ENCODE peak calls at places on chromosomes 2 and 18, in ten cellular contexts. One of them, this sample, is unnamed.

GRCh38 chr2:36403675-36404230 is 48.2 kb downstream of the CRIM1 start:
- DNase-seq in activated T-cell treated with anti-CD3 and anti-CD28 coated beads, Interleukin-2, amount 50 U/mL, for 1 hour: no peak
- DNase-seq in stimulated activated CD8-positive, alpha-beta memory T cell treated with anti-CD3 and anti-CD28 coated beads, Interleukin-7, amount 100 ng/mL, for 24 hours: no peak
- DNase-seq in activated CD8-positive, alpha-beta T cell treated with anti-CD3 and anti-CD28 coated beads for 36 hours: peak
- DNase-seq in heart left ventricle: no peak
- DNase-seq in transverse colon: no peak
- DNase-seq in thoracic aorta: no peak
- DNase-seq in RWPE2: no peak
- DNase-seq in left ventricle myocardium inferior: no peak
- DNase-seq in NCI-H2081: no peak
- DNase-seq in this sample: no peak

GRCh38 chr2:234258562-234259141 is 208.2 kb downstream of the SPP2 start:
- DNase-seq in left ventricle myocardium inferior: no peak
- DNase-seq in activated CD8-positive, alpha-beta T cell treated with anti-CD3 and anti-CD28 coated beads for 36 hours: peak
- DNase-seq in stimulated activated CD8-positive, alpha-beta memory T cell treated with anti-CD3 and anti-CD28 coated beads, Interleukin-7, amount 100 ng/mL, for 24 hours: no peak
- DNase-seq in thoracic aorta: no peak
- DNase-seq in transverse colon: no peak
- DNase-seq in activated T-cell treated with anti-CD3 and anti-CD28 coated beads, Interleukin-2, amount 50 U/mL, for 1 hour: no peak
- DNase-seq in heart left ventricle: no peak
- DNase-seq in RWPE2: peak
- DNase-seq in NCI-H2081: no peak
- DNase-seq in this sample: no peak

GRCh38 chr2:14716319-14716718 is 83.8 kb downstream of the LRATD1 start:
- DNase-seq in transverse colon: no peak
- DNase-seq in left ventricle myocardium inferior: no peak
- DNase-seq in RWPE2: no peak
- DNase-seq in heart left ventricle: no peak
- DNase-seq in NCI-H2081: no peak
- DNase-seq in thoracic aorta: no peak
- DNase-seq in activated T-cell treated with anti-CD3 and anti-CD28 coated beads, Interleukin-2, amount 50 U/mL, for 1 hour: no peak
- DNase-seq in activated CD8-positive, alpha-beta T cell treated with anti-CD3 and anti-CD28 coated beads for 36 hours: no peak
- DNase-seq in stimulated activated CD8-positive, alpha-beta memory T cell treated with anti-CD3 and anti-CD28 coated beads, Interleukin-7, amount 100 ng/mL, for 24 hours: no peak
- DNase-seq in this sample: no peak

GRCh38 chr2:100554788-100555407 is 7.9 kb upstream of the PDCL3 start:
- DNase-seq in transverse colon: peak
- DNase-seq in heart left ventricle: no peak
- DNase-seq in thoracic aorta: no peak
- DNase-seq in NCI-H2081: no peak
- DNase-seq in left ventricle myocardium inferior: no peak
- DNase-seq in stimulated activated CD8-positive, alpha-beta memory T cell treated with anti-CD3 and anti-CD28 coated beads, Interleukin-7, amount 100 ng/mL, for 24 hours: no peak
- DNase-seq in activated CD8-positive, alpha-beta T cell treated with anti-CD3 and anti-CD28 coated beads for 36 hours: peak
- DNase-seq in activated T-cell treated with anti-CD3 and anti-CD28 coated beads, Interleukin-2, amount 50 U/mL, for 1 hour: peak
- DNase-seq in RWPE2: no peak
- DNase-seq in this sample: peak

GRCh38 chr2:19711470-19712372 is 190.1 kb downstream of the TTC32 start:
- DNase-seq in activated T-cell treated with anti-CD3 and anti-CD28 coated beads, Interleukin-2, amount 50 U/mL, for 1 hour: no peak
- DNase-seq in heart left ventricle: peak
- DNase-seq in transverse colon: peak
- DNase-seq in left ventricle myocardium inferior: no peak
- DNase-seq in NCI-H2081: peak
- DNase-seq in activated CD8-positive, alpha-beta T cell treated with anti-CD3 and anti-CD28 coated beads for 36 hours: no peak
- DNase-seq in RWPE2: no peak
- DNase-seq in stimulated activated CD8-positive, alpha-beta memory T cell treated with anti-CD3 and anti-CD28 coated beads, Interleukin-7, amount 100 ng/mL, for 24 hours: no peak
- DNase-seq in thoracic aorta: peak
- DNase-seq in this sample: no peak

GRCh38 chr2:112850588-112850987 is 14.0 kb upstream of the IL1B start:
- DNase-seq in activated T-cell treated with anti-CD3 and anti-CD28 coated beads, Interleukin-2, amount 50 U/mL, for 1 hour: no peak
- DNase-seq in thoracic aorta: no peak
- DNase-seq in activated CD8-positive, alpha-beta T cell treated with anti-CD3 and anti-CD28 coated beads for 36 hours: no peak
- DNase-seq in left ventricle myocardium inferior: no peak
- DNase-seq in stimulated activated CD8-positive, alpha-beta memory T cell treated with anti-CD3 and anti-CD28 coated beads, Interleukin-7, amount 100 ng/mL, for 24 hours: no peak
- DNase-seq in NCI-H2081: no peak
- DNase-seq in transverse colon: no peak
- DNase-seq in heart left ventricle: no peak
- DNase-seq in RWPE2: no peak
- DNase-seq in this sample: no peak

GRCh38 chr2:188181884-188182283 is 109.8 kb upstream of the GULP1 start:
- DNase-seq in stimulated activated CD8-positive, alpha-beta memory T cell treated with anti-CD3 and anti-CD28 coated beads, Interleukin-7, amount 100 ng/mL, for 24 hours: no peak
- DNase-seq in left ventricle myocardium inferior: no peak
- DNase-seq in transverse colon: no peak
- DNase-seq in thoracic aorta: no peak
- DNase-seq in activated T-cell treated with anti-CD3 and anti-CD28 coated beads, Interleukin-2, amount 50 U/mL, for 1 hour: no peak
- DNase-seq in RWPE2: no peak
- DNase-seq in activated CD8-positive, alpha-beta T cell treated with anti-CD3 and anti-CD28 coated beads for 36 hours: no peak
- DNase-seq in heart left ventricle: no peak
- DNase-seq in NCI-H2081: no peak
- DNase-seq in this sample: no peak

GRCh38 chr2:63856302-63856600 is 14.6 kb downstream of the UGP2 start:
- DNase-seq in activated T-cell treated with anti-CD3 and anti-CD28 coated beads, Interleukin-2, amount 50 U/mL, for 1 hour: peak
- DNase-seq in RWPE2: no peak
- DNase-seq in activated CD8-positive, alpha-beta T cell treated with anti-CD3 and anti-CD28 coated beads for 36 hours: peak
- DNase-seq in NCI-H2081: no peak
- DNase-seq in heart left ventricle: no peak
- DNase-seq in thoracic aorta: no peak
- DNase-seq in left ventricle myocardium inferior: no peak
- DNase-seq in stimulated activated CD8-positive, alpha-beta memory T cell treated with anti-CD3 and anti-CD28 coated beads, Interleukin-7, amount 100 ng/mL, for 24 hours: no peak
- DNase-seq in transverse colon: no peak
- DNase-seq in this sample: peak

GRCh38 chr2:118255301-118255700 is 167.0 kb downstream of the INSIG2 start:
- DNase-seq in heart left ventricle: no peak
- DNase-seq in left ventricle myocardium inferior: no peak
- DNase-seq in NCI-H2081: no peak
- DNase-seq in transverse colon: no peak
- DNase-seq in activated T-cell treated with anti-CD3 and anti-CD28 coated beads, Interleukin-2, amount 50 U/mL, for 1 hour: no peak
- DNase-seq in activated CD8-positive, alpha-beta T cell treated with anti-CD3 and anti-CD28 coated beads for 36 hours: no peak
- DNase-seq in stimulated activated CD8-positive, alpha-beta memory T cell treated with anti-CD3 and anti-CD28 coated beads, Interleukin-7, amount 100 ng/mL, for 24 hours: no peak
- DNase-seq in RWPE2: no peak
- DNase-seq in thoracic aorta: no peak
- DNase-seq in this sample: no peak

GRCh38 chr2:75647771-75648170 is 1.2 kb downstream of the MRPL19 start:
- DNase-seq in thoracic aorta: no peak
- DNase-seq in left ventricle myocardium inferior: no peak
- DNase-seq in activated CD8-positive, alpha-beta T cell treated with anti-CD3 and anti-CD28 coated beads for 36 hours: peak
- DNase-seq in activated T-cell treated with anti-CD3 and anti-CD28 coated beads, Interleukin-2, amount 50 U/mL, for 1 hour: no peak
- DNase-seq in NCI-H2081: no peak
- DNase-seq in stimulated activated CD8-positive, alpha-beta memory T cell treated with anti-CD3 and anti-CD28 coated beads, Interleukin-7, amount 100 ng/mL, for 24 hours: no peak
- DNase-seq in heart left ventricle: no peak
- DNase-seq in transverse colon: no peak
- DNase-seq in RWPE2: no peak
- DNase-seq in this sample: no peak

GRCh38 chr2:232354069-232354468 is 24.5 kb upstream of the ALPP start:
- DNase-seq in stimulated activated CD8-positive, alpha-beta memory T cell treated with anti-CD3 and anti-CD28 coated beads, Interleukin-7, amount 100 ng/mL, for 24 hours: no peak
- DNase-seq in RWPE2: peak
- DNase-seq in transverse colon: no peak
- DNase-seq in heart left ventricle: no peak
- DNase-seq in left ventricle myocardium inferior: no peak
- DNase-seq in activated CD8-positive, alpha-beta T cell treated with anti-CD3 and anti-CD28 coated beads for 36 hours: no peak
- DNase-seq in activated T-cell treated with anti-CD3 and anti-CD28 coated beads, Interleukin-2, amount 50 U/mL, for 1 hour: no peak
- DNase-seq in thoracic aorta: no peak
- DNase-seq in NCI-H2081: no peak
- DNase-seq in this sample: no peak

GRCh38 chr2:138324068-138324771 is 177.3 kb upstream of the SPOPL start:
- DNase-seq in activated T-cell treated with anti-CD3 and anti-CD28 coated beads, Interleukin-2, amount 50 U/mL, for 1 hour: no peak
- DNase-seq in activated CD8-positive, alpha-beta T cell treated with anti-CD3 and anti-CD28 coated beads for 36 hours: no peak
- DNase-seq in stimulated activated CD8-positive, alpha-beta memory T cell treated with anti-CD3 and anti-CD28 coated beads, Interleukin-7, amount 100 ng/mL, for 24 hours: no peak
- DNase-seq in heart left ventricle: no peak
- DNase-seq in NCI-H2081: no peak
- DNase-seq in RWPE2: no peak
- DNase-seq in thoracic aorta: no peak
- DNase-seq in left ventricle myocardium inferior: no peak
- DNase-seq in transverse colon: no peak
- DNase-seq in this sample: no peak

GRCh38 chr2:74835831-74836674 is 2.1 kb downstream of the HK2 start:
- DNase-seq in transverse colon: no peak
- DNase-seq in heart left ventricle: no peak
- DNase-seq in activated T-cell treated with anti-CD3 and anti-CD28 coated beads, Interleukin-2, amount 50 U/mL, for 1 hour: no peak
- DNase-seq in RWPE2: no peak
- DNase-seq in thoracic aorta: no peak
- DNase-seq in stimulated activated CD8-positive, alpha-beta memory T cell treated with anti-CD3 and anti-CD28 coated beads, Interleukin-7, amount 100 ng/mL, for 24 hours: no peak
- DNase-seq in NCI-H2081: peak
- DNase-seq in activated CD8-positive, alpha-beta T cell treated with anti-CD3 and anti-CD28 coated beads for 36 hours: no peak
- DNase-seq in left ventricle myocardium inferior: no peak
- DNase-seq in this sample: peak

GRCh38 chr2:43266692-43267091 is 40.3 kb upstream of the ZFP36L2 start:
- DNase-seq in activated CD8-positive, alpha-beta T cell treated with anti-CD3 and anti-CD28 coated beads for 36 hours: no peak
- DNase-seq in RWPE2: no peak
- DNase-seq in stimulated activated CD8-positive, alpha-beta memory T cell treated with anti-CD3 and anti-CD28 coated beads, Interleukin-7, amount 100 ng/mL, for 24 hours: no peak
- DNase-seq in thoracic aorta: no peak
- DNase-seq in left ventricle myocardium inferior: peak
- DNase-seq in activated T-cell treated with anti-CD3 and anti-CD28 coated beads, Interleukin-2, amount 50 U/mL, for 1 hour: no peak
- DNase-seq in transverse colon: peak
- DNase-seq in heart left ventricle: peak
- DNase-seq in NCI-H2081: no peak
- DNase-seq in this sample: no peak

GRCh38 chr18:49904871-49905555 is 91.7 kb upstream of the ACAA2 start:
- DNase-seq in left ventricle myocardium inferior: no peak
- DNase-seq in activated T-cell treated with anti-CD3 and anti-CD28 coated beads, Interleukin-2, amount 50 U/mL, for 1 hour: no peak
- DNase-seq in transverse colon: no peak
- DNase-seq in stimulated activated CD8-positive, alpha-beta memory T cell treated with anti-CD3 and anti-CD28 coated beads, Interleukin-7, amount 100 ng/mL, for 24 hours: no peak
- DNase-seq in NCI-H2081: no peak
- DNase-seq in activated CD8-positive, alpha-beta T cell treated with anti-CD3 and anti-CD28 coated beads for 36 hours: no peak
- DNase-seq in thoracic aorta: no peak
- DNase-seq in heart left ventricle: no peak
- DNase-seq in RWPE2: no peak
- DNase-seq in this sample: no peak

GRCh38 chr2:242030226-242030575 is 160.7 kb downstream of the RTP5 start:
- DNase-seq in left ventricle myocardium inferior: no peak
- DNase-seq in NCI-H2081: no peak
- DNase-seq in activated CD8-positive, alpha-beta T cell treated with anti-CD3 and anti-CD28 coated beads for 36 hours: no peak
- DNase-seq in transverse colon: no peak
- DNase-seq in activated T-cell treated with anti-CD3 and anti-CD28 coated beads, Interleukin-2, amount 50 U/mL, for 1 hour: peak
- DNase-seq in stimulated activated CD8-positive, alpha-beta memory T cell treated with anti-CD3 and anti-CD28 coated beads, Interleukin-7, amount 100 ng/mL, for 24 hours: no peak
- DNase-seq in heart left ventricle: no peak
- DNase-seq in thoracic aorta: no peak
- DNase-seq in RWPE2: peak
- DNase-seq in this sample: no peak

GRCh38 chr2:16126141-16126968 is 186.0 kb downstream of the MYCN start:
- DNase-seq in activated CD8-positive, alpha-beta T cell treated with anti-CD3 and anti-CD28 coated beads for 36 hours: no peak
- DNase-seq in transverse colon: no peak
- DNase-seq in left ventricle myocardium inferior: no peak
- DNase-seq in stimulated activated CD8-positive, alpha-beta memory T cell treated with anti-CD3 and anti-CD28 coated beads, Interleukin-7, amount 100 ng/mL, for 24 hours: no peak
- DNase-seq in heart left ventricle: no peak
- DNase-seq in NCI-H2081: no peak
- DNase-seq in thoracic aorta: no peak
- DNase-seq in RWPE2: no peak
- DNase-seq in activated T-cell treated with anti-CD3 and anti-CD28 coated beads, Interleukin-2, amount 50 U/mL, for 1 hour: no peak
- DNase-seq in this sample: no peak

GRCh38 chr2:134320930-134321329 is 67.1 kb downstream of the MGAT5 start:
- DNase-seq in heart left ventricle: no peak
- DNase-seq in stimulated activated CD8-positive, alpha-beta memory T cell treated with anti-CD3 and anti-CD28 coated beads, Interleukin-7, amount 100 ng/mL, for 24 hours: peak
- DNase-seq in activated T-cell treated with anti-CD3 and anti-CD28 coated beads, Interleukin-2, amount 50 U/mL, for 1 hour: peak
- DNase-seq in NCI-H2081: no peak
- DNase-seq in thoracic aorta: no peak
- DNase-seq in left ventricle myocardium inferior: no peak
- DNase-seq in activated CD8-positive, alpha-beta T cell treated with anti-CD3 and anti-CD28 coated beads for 36 hours: peak
- DNase-seq in RWPE2: no peak
- DNase-seq in transverse colon: peak
- DNase-seq in this sample: no peak

GRCh38 chr2:130819915-130820861 is 16.5 kb upstream of the ARHGEF4 start:
- DNase-seq in thoracic aorta: no peak
- DNase-seq in stimulated activated CD8-positive, alpha-beta memory T cell treated with anti-CD3 and anti-CD28 coated beads, Interleukin-7, amount 100 ng/mL, for 24 hours: no peak
- DNase-seq in activated T-cell treated with anti-CD3 and anti-CD28 coated beads, Interleukin-2, amount 50 U/mL, for 1 hour: no peak
- DNase-seq in RWPE2: no peak
- DNase-seq in heart left ventricle: no peak
- DNase-seq in activated CD8-positive, alpha-beta T cell treated with anti-CD3 and anti-CD28 coated beads for 36 hours: no peak
- DNase-seq in left ventricle myocardium inferior: peak
- DNase-seq in NCI-H2081: no peak
- DNase-seq in transverse colon: no peak
- DNase-seq in this sample: no peak

GRCh38 chr2:240392084-240392947 is 43.1 kb upstream of the GPC1 start:
- DNase-seq in transverse colon: peak
- DNase-seq in RWPE2: peak
- DNase-seq in heart left ventricle: peak
- DNase-seq in activated T-cell treated with anti-CD3 and anti-CD28 coated beads, Interleukin-2, amount 50 U/mL, for 1 hour: peak
- DNase-seq in left ventricle myocardium inferior: no peak
- DNase-seq in NCI-H2081: no peak
- DNase-seq in stimulated activated CD8-positive, alpha-beta memory T cell treated with anti-CD3 and anti-CD28 coated beads, Interleukin-7, amount 100 ng/mL, for 24 hours: no peak
- DNase-seq in activated CD8-positive, alpha-beta T cell treated with anti-CD3 and anti-CD28 coated beads for 36 hours: no peak
- DNase-seq in thoracic aorta: no peak
- DNase-seq in this sample: no peak

GRCh38 chr2:71952572-71953188 is 195.0 kb downstream of the CYP26B1 start:
- DNase-seq in activated CD8-positive, alpha-beta T cell treated with anti-CD3 and anti-CD28 coated beads for 36 hours: no peak
- DNase-seq in left ventricle myocardium inferior: no peak
- DNase-seq in heart left ventricle: no peak
- DNase-seq in stimulated activated CD8-positive, alpha-beta memory T cell treated with anti-CD3 and anti-CD28 coated beads, Interleukin-7, amount 100 ng/mL, for 24 hours: no peak
- DNase-seq in transverse colon: no peak
- DNase-seq in RWPE2: no peak
- DNase-seq in thoracic aorta: no peak
- DNase-seq in activated T-cell treated with anti-CD3 and anti-CD28 coated beads, Interleukin-2, amount 50 U/mL, for 1 hour: no peak
- DNase-seq in NCI-H2081: no peak
- DNase-seq in this sample: no peak

GRCh38 chr2:235713244-235713643 is 219.4 kb downstream of the AGAP1 start:
- DNase-seq in activated T-cell treated with anti-CD3 and anti-CD28 coated beads, Interleukin-2, amount 50 U/mL, for 1 hour: no peak
- DNase-seq in heart left ventricle: no peak
- DNase-seq in stimulated activated CD8-positive, alpha-beta memory T cell treated with anti-CD3 and anti-CD28 coated beads, Interleukin-7, amount 100 ng/mL, for 24 hours: no peak
- DNase-seq in RWPE2: no peak
- DNase-seq in transverse colon: no peak
- DNase-seq in activated CD8-positive, alpha-beta T cell treated with anti-CD3 and anti-CD28 coated beads for 36 hours: no peak
- DNase-seq in thoracic aorta: no peak
- DNase-seq in left ventricle myocardium inferior: no peak
- DNase-seq in NCI-H2081: no peak
- DNase-seq in this sample: no peak

GRCh38 chr18:75123113-75123512 is 85.8 kb downstream of the PTGR3 start:
- DNase-seq in RWPE2: no peak
- DNase-seq in transverse colon: no peak
- DNase-seq in heart left ventricle: no peak
- DNase-seq in activated T-cell treated with anti-CD3 and anti-CD28 coated beads, Interleukin-2, amount 50 U/mL, for 1 hour: no peak
- DNase-seq in stimulated activated CD8-positive, alpha-beta memory T cell treated with anti-CD3 and anti-CD28 coated beads, Interleukin-7, amount 100 ng/mL, for 24 hours: no peak
- DNase-seq in left ventricle myocardium inferior: no peak
- DNase-seq in NCI-H2081: peak
- DNase-seq in thoracic aorta: no peak
- DNase-seq in activated CD8-positive, alpha-beta T cell treated with anti-CD3 and anti-CD28 coated beads for 36 hours: no peak
- DNase-seq in this sample: no peak

GRCh38 chr2:235611756-235612155 is 117.9 kb downstream of the AGAP1 start:
- DNase-seq in activated CD8-positive, alpha-beta T cell treated with anti-CD3 and anti-CD28 coated beads for 36 hours: no peak
- DNase-seq in NCI-H2081: no peak
- DNase-seq in activated T-cell treated with anti-CD3 and anti-CD28 coated beads, Interleukin-2, amount 50 U/mL, for 1 hour: no peak
- DNase-seq in left ventricle myocardium inferior: no peak
- DNase-seq in RWPE2: no peak
- DNase-seq in heart left ventricle: no peak
- DNase-seq in stimulated activated CD8-positive, alpha-beta memory T cell treated with anti-CD3 and anti-CD28 coated beads, Interleukin-7, amount 100 ng/mL, for 24 hours: no peak
- DNase-seq in thoracic aorta: no peak
- DNase-seq in transverse colon: no peak
- DNase-seq in this sample: no peak

GRCh38 chr2:203681978-203682377 is 24.5 kb upstream of the CD28 start:
- DNase-seq in NCI-H2081: no peak
- DNase-seq in stimulated activated CD8-positive, alpha-beta memory T cell treated with anti-CD3 and anti-CD28 coated beads, Interleukin-7, amount 100 ng/mL, for 24 hours: no peak
- DNase-seq in activated T-cell treated with anti-CD3 and anti-CD28 coated beads, Interleukin-2, amount 50 U/mL, for 1 hour: no peak
- DNase-seq in activated CD8-positive, alpha-beta T cell treated with anti-CD3 and anti-CD28 coated beads for 36 hours: peak
- DNase-seq in thoracic aorta: no peak
- DNase-seq in heart left ventricle: no peak
- DNase-seq in RWPE2: no peak
- DNase-seq in transverse colon: no peak
- DNase-seq in left ventricle myocardium inferior: no peak
- DNase-seq in this sample: peak

GRCh38 chr2:26333286-26333685 is 12.7 kb upstream of the SELENOI start:
- DNase-seq in transverse colon: no peak
- DNase-seq in heart left ventricle: no peak
- DNase-seq in NCI-H2081: no peak
- DNase-seq in stimulated activated CD8-positive, alpha-beta memory T cell treated with anti-CD3 and anti-CD28 coated beads, Interleukin-7, amount 100 ng/mL, for 24 hours: no peak
- DNase-seq in thoracic aorta: no peak
- DNase-seq in left ventricle myocardium inferior: no peak
- DNase-seq in activated CD8-positive, alpha-beta T cell treated with anti-CD3 and anti-CD28 coated beads for 36 hours: no peak
- DNase-seq in activated T-cell treated with anti-CD3 and anti-CD28 coated beads, Interleukin-2, amount 50 U/mL, for 1 hour: no peak
- DNase-seq in RWPE2: no peak
- DNase-seq in this sample: no peak

GRCh38 chr2:203330434-203330833 is 2.2 kb downstream of the ABI2 start:
- DNase-seq in stimulated activated CD8-positive, alpha-beta memory T cell treated with anti-CD3 and anti-CD28 coated beads, Interleukin-7, amount 100 ng/mL, for 24 hours: no peak
- DNase-seq in left ventricle myocardium inferior: no peak
- DNase-seq in heart left ventricle: no peak
- DNase-seq in activated CD8-positive, alpha-beta T cell treated with anti-CD3 and anti-CD28 coated beads for 36 hours: no peak
- DNase-seq in thoracic aorta: no peak
- DNase-seq in NCI-H2081: no peak
- DNase-seq in transverse colon: no peak
- DNase-seq in activated T-cell treated with anti-CD3 and anti-CD28 coated beads, Interleukin-2, amount 50 U/mL, for 1 hour: no peak
- DNase-seq in RWPE2: no peak
- DNase-seq in this sample: no peak

GRCh38 chr18:80232030-80232429 is 15.3 kb downstream of the PARD6G start:
- DNase-seq in activated CD8-positive, alpha-beta T cell treated with anti-CD3 and anti-CD28 coated beads for 36 hours: no peak
- DNase-seq in transverse colon: no peak
- DNase-seq in stimulated activated CD8-positive, alpha-beta memory T cell treated with anti-CD3 and anti-CD28 coated beads, Interleukin-7, amount 100 ng/mL, for 24 hours: no peak
- DNase-seq in left ventricle myocardium inferior: no peak
- DNase-seq in activated T-cell treated with anti-CD3 and anti-CD28 coated beads, Interleukin-2, amount 50 U/mL, for 1 hour: no peak
- DNase-seq in RWPE2: no peak
- DNase-seq in NCI-H2081: no peak
- DNase-seq in heart left ventricle: no peak
- DNase-seq in thoracic aorta: no peak
- DNase-seq in this sample: no peak